ENCODE peak calls at places on chromosomes 5 and 9, in four cellular contexts. A is HepG2, V is H1, K is K562. B is an unnamed sample.
A peak's percentile ranks its signal among the peaks of the same experiment; 100 is the strongest.

GRCh38 chr9:33375238-33375840 is 27.0 kb downstream of the AQP7 start:
- DNase-seq in A (no peak), K (peak; percentile 47), V (no peak), B (no peak)

GRCh38 chr5:154352960-154353548 is 92.7 kb upstream of the SAP30L start:
- DNase-seq in V (no peak), K (no peak), A (peak; percentile 73), B (no peak)

GRCh38 chr5:136594416-136594815 is 229.1 kb upstream of the TRPC7 start:
- DNase-seq in K (no peak), A (no peak), V (no peak), B (no peak)

GRCh38 chr9:117268847-117269452 is 145.9 kb downstream of the ASTN2 start:
- DNase-seq in V (no peak), K (no peak), A (no peak), B (no peak)

GRCh38 chr5:132387649-132388117 is 18.2 kb downstream of the SLC22A5 start:
- DNase-seq in V (no peak), A (no peak), K (peak; percentile 51), B (peak; percentile 84)

GRCh38 chr5:80036621-80037020 is 1.5 kb downstream of the THBS4 start:
- DNase-seq in V (no peak), A (no peak), K (no peak), B (no peak)

GRCh38 chr5:72908666-72909065 is 47.2 kb upstream of the FCHO2 start:
- DNase-seq in V (no peak), K (no peak), A (no peak), B (no peak)

GRCh38 chr5:160325716-160326115 is 13.4 kb upstream of the CCNJL start:
- DNase-seq in K (no peak), A (no peak), V (no peak), B (no peak)

GRCh38 chr5:91123896-91124295 is 259.2 kb downstream of the ARRDC3 start:
- DNase-seq in A (no peak), K (no peak), V (no peak), B (no peak)

GRCh38 chr5:136113606-136114005 is 19.0 kb upstream of the SMAD5 start:
- DNase-seq in V (no peak), A (no peak), K (no peak), B (no peak)

GRCh38 chr9:34072410-34072809 is 23.7 kb upstream of the UBAP2 start:
- DNase-seq in A (no peak), K (no peak), V (no peak), B (no peak)

GRCh38 chr9:130448035-130448624 is 3.4 kb downstream of the ASS1 start:
- DNase-seq in V (no peak), A (no peak), K (peak; percentile 41), B (no peak)

GRCh38 chr9:2477755-2478154 is 143.8 kb upstream of the VLDLR start:
- DNase-seq in K (no peak), V (no peak), A (peak; percentile 7), B (peak; percentile 40)

GRCh38 chr5:161446655-161447054 is 99.9 kb downstream of the GABRB2 start:
- DNase-seq in A (no peak), V (no peak), K (no peak), B (no peak)

GRCh38 chr5:66848749-66849641 is 252.8 kb downstream of the MAST4 start:
- DNase-seq in A (no peak), K (no peak), V (no peak), B (no peak)

GRCh38 chr5:6159864-6160199 is 218.5 kb downstream of the MED10 start:
- DNase-seq in K (no peak), A (no peak), V (no peak), B (no peak)

GRCh38 chr9:122095010-122095767 is 2.1 kb upstream of the TTLL11 start:
- DNase-seq in V (no peak), A (peak; percentile 48), K (peak; percentile 81), B (peak; percentile 52)

GRCh38 chr5:26278078-26278477 is 760.3 kb downstream of the CDH9 start:
- DNase-seq in V (no peak), A (no peak), K (no peak), B (no peak)

GRCh38 chr9:90632680-90633207 is 9.9 kb downstream of the DIRAS2 start:
- DNase-seq in K (no peak), V (no peak), A (no peak), B (no peak)

GRCh38 chr5:102511666-102512065 is 12.9 kb upstream of the SLCO6A1 start:
- DNase-seq in K (no peak), V (no peak), A (no peak), B (no peak)

GRCh38 chr9:87569008-87569908 is 71.6 kb downstream of the DAPK1 start:
- DNase-seq in V (no peak), A (peak; percentile 91), K (no peak), B (no peak)

GRCh38 chr5:80963966-80964481 is 3.9 kb downstream of the RASGRF2 start:
- DNase-seq in A (no peak), V (no peak), K (no peak), B (no peak)

GRCh38 chr5:86644843-86645242 is 27.1 kb downstream of the COX7C start:
- DNase-seq in V (no peak), A (no peak), K (no peak), B (no peak)

GRCh38 chr9:127970401-127971313 is 10.1 kb downstream of the EEIG1 start:
- DNase-seq in K (no peak), A (no peak), V (no peak), B (no peak)

GRCh38 chr5:149212203-149212951 is 59.3 kb upstream of the AFAP1L1 start:
- DNase-seq in A (no peak), V (no peak), K (no peak), B (no peak)

GRCh38 chr5:173498871-173499470 is 117.5 kb downstream of the BOD1 start:
- DNase-seq in K (no peak), A (peak; percentile 50), V (no peak), B (no peak)

GRCh38 chr5:60023255-60023654 is 129.7 kb upstream of the PDE4D start:
- DNase-seq in V (no peak), K (no peak), A (no peak), B (no peak)

GRCh38 chr5:60024104-60024503 is 130.6 kb upstream of the PDE4D start:
- DNase-seq in V (no peak), A (no peak), K (no peak), B (no peak)

GRCh38 chr5:60026174-60026573 is 132.6 kb upstream of the PDE4D start:
- DNase-seq in K (no peak), A (no peak), V (no peak), B (peak; percentile 36)
- TF ChIP-seq RNF2 in K (no peak), A (no peak), V (no peak), B (no peak)

GRCh38 chr5:16704945-16705344 is 88.1 kb upstream of the RETREG1 start:
- DNase-seq in V (no peak), A (no peak), K (no peak), B (no peak)

GRCh38 chr5:16712178-16712577 is 95.4 kb upstream of the RETREG1 start:
- DNase-seq in V (no peak), A (no peak), K (no peak), B (no peak)

GRCh38 chr5:16709691-16710420 is 93.1 kb upstream of the RETREG1 start:
- DNase-seq in V (no peak), A (no peak), K (no peak), B (no peak)

GRCh38 chr5:16707168-16707868 is 90.5 kb upstream of the RETREG1 start:
- DNase-seq in K (no peak), A (no peak), V (no peak), B (no peak)

DNA sequence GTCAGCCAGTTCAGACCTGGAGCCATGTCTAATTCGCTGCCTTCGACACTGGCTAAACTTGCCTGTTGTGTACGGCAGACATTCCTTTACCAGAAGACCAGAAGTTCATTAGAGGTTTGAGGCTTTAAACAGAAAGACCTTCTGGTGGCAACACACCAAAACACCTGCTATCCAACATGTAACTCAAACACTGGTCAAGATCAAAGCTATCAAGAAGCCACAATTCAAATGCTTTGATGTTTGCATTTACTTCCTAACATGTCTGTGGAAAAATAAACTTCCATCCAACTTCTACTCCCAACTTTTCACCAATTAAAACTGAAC is 91.0 kb upstream of the RETREG1 start:
- DNase-seq in A (no peak), K (no peak), V (no peak), B (no peak)
- TF ChIP-seq RNF2 in A (no peak), K (no peak), V (no peak), B (no peak)

DNA sequence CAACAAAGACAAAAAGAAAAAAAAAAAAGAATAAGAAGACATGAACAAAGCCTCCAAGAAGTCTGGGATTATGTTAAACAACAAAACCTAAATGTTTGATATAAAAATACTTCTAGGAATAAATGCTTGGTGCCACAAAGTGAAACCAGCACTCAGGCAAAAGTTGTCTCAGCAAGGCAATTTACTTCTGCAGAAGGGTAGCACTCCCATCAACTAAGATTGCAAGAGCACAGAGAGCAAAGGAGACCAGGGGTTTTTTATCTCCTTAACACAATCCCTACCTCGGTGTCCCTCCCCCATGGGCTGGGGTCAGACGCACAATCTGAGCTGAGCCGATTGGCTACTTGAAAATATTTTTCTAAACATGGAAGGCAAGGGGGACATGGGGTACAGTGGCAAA is 381.3 kb upstream of the SLC24A2 start:
- DNase-seq in A (no peak), V (no peak), K (no peak), B (no peak)
- TF ChIP-seq RNF2 in A (no peak), V (no peak), K (no peak), B (no peak)

GRCh38 chr9:95057121-95057520 is 260.4 kb downstream of the FANCC start:
- DNase-seq in A (no peak), K (no peak), V (no peak), B (no peak)

GRCh38 chr9:95058121-95058785 is 259.3 kb downstream of the FANCC start:
- DNase-seq in A (no peak), V (no peak), K (no peak), B (no peak)

GRCh38 chr9:95053611-95054440 is 263.7 kb downstream of the FANCC start:
- DNase-seq in V (no peak), A (no peak), K (no peak), B (no peak)

GRCh38 chr9:95055337-95055850 is 262.1 kb downstream of the FANCC start:
- DNase-seq in K (no peak), V (no peak), A (no peak), B (no peak)

GRCh38 chr9:95055851-95056551 is 261.5 kb downstream of the FANCC start:
- DNase-seq in A (no peak), K (no peak), V (no peak), B (no peak)
- TF ChIP-seq RNF2 in A (no peak), K (no peak), V (no peak), B (no peak)

DNA sequence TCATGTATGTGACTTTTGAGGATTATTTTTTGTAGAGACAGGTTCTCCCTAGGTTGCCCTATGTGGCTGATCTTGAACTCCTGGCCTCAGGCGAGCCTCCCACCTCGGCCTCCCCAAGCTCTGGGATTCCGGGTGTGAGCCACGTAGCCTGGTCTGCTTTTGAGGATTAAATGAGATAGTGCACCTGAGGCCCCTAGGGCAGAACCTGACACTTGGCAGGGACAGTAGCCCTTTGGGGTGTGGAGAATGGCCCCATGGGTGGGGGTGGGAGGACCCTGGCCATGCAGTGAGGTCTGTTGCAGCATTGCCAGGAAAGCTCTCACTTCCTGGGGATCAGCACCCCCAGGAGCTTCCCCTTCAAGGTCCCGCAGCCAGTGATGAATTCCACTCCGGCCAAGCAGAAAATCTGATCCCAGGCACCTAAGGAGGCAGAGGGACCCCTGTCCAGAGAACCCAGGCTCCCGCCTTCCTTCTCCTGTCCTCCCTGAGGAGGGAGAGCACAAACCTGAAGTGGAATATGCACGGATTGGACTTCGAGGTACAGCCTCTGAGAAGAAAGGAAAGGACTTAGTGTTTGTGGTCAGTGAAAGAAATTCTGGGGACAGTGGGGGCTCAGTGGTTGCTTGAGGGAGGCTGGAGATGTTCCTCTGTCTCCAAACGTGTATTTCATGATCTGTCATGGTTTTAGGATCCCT is 73.9 kb upstream of the UNC5A start:
- DNase-seq in A (no peak), V (no peak), K (no peak), B (no peak)
- TF ChIP-seq RNF2 in A (no peak), V (no peak), K (no peak), B (no peak)

GRCh38 chr9:114303571-114303970 is 19.3 kb upstream of the ORM1 start:
- DNase-seq in V (no peak), K (no peak), A (no peak), B (no peak)
- TF ChIP-seq RNF2 in V (no peak), K (no peak), A (no peak), B (no peak)

B was measured in A549.